ENCODE peak calls at places on chromosomes 12 and 14, in four cellular contexts. F, V, A and S are unnamed samples.

GRCh38 chr12:25840678-25841077 is 117.8 kb upstream of the RASSF8 start:
- DNase-seq in F (no peak), V (no peak), A (no peak), S (no peak)

GRCh38 chr14:91831337-91831736 is 36.0 kb downstream of the TC2N start:
- DNase-seq in F (no peak), V (no peak), A (no peak), S (no peak)

GRCh38 chr14:76930549-76930948 is 98.0 kb downstream of the IRF2BPL start:
- DNase-seq in F (no peak), V (no peak), A (no peak), S (no peak)

GRCh38 chr12:100114574-100114973 is 28.1 kb downstream of the BLTP3B start:
- DNase-seq in F (no peak), V (no peak), A (no peak), S (no peak)

GRCh38 chr14:81400202-81400678 is at the start of gene STON2:
- DNase-seq in F (no peak), V (no peak), A (no peak), S (no peak)

GRCh38 chr12:46457958-46458357 is 85.4 kb upstream of the SLC38A2 start:
- DNase-seq in F (no peak), V (no peak), A (no peak), S (no peak)

GRCh38 chr14:89201645-89202044 is 215.4 kb downstream of the FOXN3 start:
- DNase-seq in F (no peak), V (no peak), A (no peak), S (no peak)

GRCh38 chr14:68926236-68926635 is 52.9 kb downstream of the ACTN1 start:
- DNase-seq in F (peak; percentile 43), V (no peak), A (no peak), S (no peak)

GRCh38 chr12:75979181-75979580 is 52.4 kb downstream of the PHLDA1 start:
- DNase-seq in F (no peak), V (no peak), A (no peak), S (no peak)

GRCh38 chr14:73776194-73776537 is 62.0 kb upstream of the PNMA1 start:
- DNase-seq in F (no peak), V (no peak), A (peak; percentile 59), S (no peak)

GRCh38 chr12:130456375-130457199 is 118.9 kb downstream of the PIWIL1 start:
- DNase-seq in F (no peak), V (no peak), A (no peak), S (peak; percentile 68)

GRCh38 chr14:31205681-31206535 is 1.7 kb downstream of the HECTD1 start:
- DNase-seq in F (no peak), V (no peak), A (no peak), S (no peak)

GRCh38 chr12:93191956-93192355 is 185.8 kb upstream of the NUDT4 start:
- DNase-seq in F (no peak), V (no peak), A (no peak), S (no peak)

GRCh38 chr12:21815306-21816062 is 41.0 kb upstream of the KCNJ8 start:
- DNase-seq in F (no peak), V (no peak), A (no peak), S (no peak)

GRCh38 chr12:116964004-116964739 is 53.4 kb downstream of the FBXW8 start:
- DNase-seq in F (no peak), V (no peak), A (no peak), S (no peak)

GRCh38 chr14:101253948-101254347 is 307.3 kb upstream of the DIO3 start:
- DNase-seq in F (no peak), V (no peak), A (no peak), S (no peak)

GRCh38 chr12:668092-668481 is 4.8 kb upstream of the NINJ2 start:
- DNase-seq in F (peak; percentile 40), V (no peak), A (no peak), S (no peak)

GRCh38 chr14:95394981-95395737 is 75.5 kb upstream of the CLMN start:
- DNase-seq in F (no peak), V (no peak), A (peak; percentile 25), S (no peak)

GRCh38 chr12:52391618-52392002 is 6.2 kb upstream of the KRT84 start:
- DNase-seq in F (no peak), V (no peak), A (peak; percentile 89), S (peak; percentile 74)

GRCh38 chr12:33450480-33450879 is 10.9 kb upstream of the SYT10 start:
- DNase-seq in F (no peak), V (no peak), A (no peak), S (no peak)

GRCh38 chr12:19771858-19772257 is 332.6 kb downstream of the AEBP2 start:
- DNase-seq in F (peak; percentile 32), V (no peak), A (no peak), S (no peak)

GRCh38 chr12:44372259-44372658 is 503.9 kb downstream of the NELL2 start:
- DNase-seq in F (no peak), V (peak; percentile 50), A (no peak), S (no peak)

GRCh38 chr12:64351265-64351664 is 39.3 kb downstream of the C12orf56 start:
- DNase-seq in F (no peak), V (no peak), A (no peak), S (no peak)

GRCh38 chr14:54447231-54447692 is 6.1 kb upstream of the CNIH1 start:
- DNase-seq in F (no peak), V (no peak), A (no peak), S (peak; percentile 37)

GRCh38 chr12:111168009-111168786 is 200.7 kb downstream of the PHETA1 start:
- DNase-seq in F (no peak), V (no peak), A (no peak), S (no peak)

GRCh38 chr12:96448287-96448686 is 41.1 kb upstream of the CFAP54 start:
- DNase-seq in F (no peak), V (peak; percentile 78), A (no peak), S (no peak)

GRCh38 chr12:92400006-92400405 is 254.4 kb upstream of the BTG1 start:
- DNase-seq in F (no peak), V (no peak), A (no peak), S (no peak)

GRCh38 chr12:28390716-28391452 is 200.6 kb downstream of the CCDC91 start:
- DNase-seq in F (no peak), V (no peak), A (no peak), S (no peak)

GRCh38 chr12:113732916-113733315 is 233.2 kb downstream of the RBM19 start:
- DNase-seq in F (no peak), V (no peak), A (no peak), S (no peak)

GRCh38 chr14:65533736-65534404 is 121.3 kb downstream of the FUT8 start:
- DNase-seq in F (no peak), V (no peak), A (no peak), S (no peak)

GRCh38 chr14:20327005-20327869 is 5.8 kb downstream of the CCNB1IP1 start:
- DNase-seq in F (peak; percentile 77), V (peak; percentile 32), A (no peak), S (no peak)

GRCh38 chr12:95548056-95548538 is 3.2 kb downstream of the USP44 start:
- DNase-seq in F (peak; percentile 68), V (no peak), A (peak; percentile 71), S (peak; percentile 29)

GRCh38 chr14:65424531-65424930 is 12.0 kb downstream of the FUT8 start:
- DNase-seq in F (no peak), V (no peak), A (no peak), S (no peak)

GRCh38 chr12:96044017-96044985 is 8.9 kb upstream of the LTA4H start:
- DNase-seq in F (no peak), V (no peak), A (no peak), S (no peak)

GRCh38 chr14:100429537-100429936 is 106.4 kb downstream of the SLC25A47 start:
- DNase-seq in F (no peak), V (no peak), A (peak; percentile 32), S (no peak)

GRCh38 chr14:104020471-104020870 is 65.0 kb upstream of the ASPG start:
- DNase-seq in F (no peak), V (no peak), A (no peak), S (no peak)

GRCh38 chr14:21703357-21704339 is 30.0 kb upstream of the OR4E1 start:
- DNase-seq in F (no peak), V (no peak), A (no peak), S (no peak)
- TF ChIP-seq POLR2AphosphoS5 in F (no peak), V (no peak), A (no peak), S (no peak)

GRCh38 chr12:89907659-89908058 is 199.0 kb upstream of the ATP2B1 start:
- DNase-seq in F (no peak), V (no peak), A (no peak), S (no peak)

GRCh38 chr12:89909753-89910152 is 201.1 kb upstream of the ATP2B1 start:
- DNase-seq in F (no peak), V (no peak), A (no peak), S (no peak)

GRCh38 chr12:89906178-89906577 is 197.5 kb upstream of the ATP2B1 start:
- DNase-seq in F (no peak), V (no peak), A (no peak), S (no peak)

GRCh38 chr12:89901906-89902648 is 193.4 kb upstream of the ATP2B1 start:
- DNase-seq in F (no peak), V (no peak), A (no peak), S (no peak)

DNA sequence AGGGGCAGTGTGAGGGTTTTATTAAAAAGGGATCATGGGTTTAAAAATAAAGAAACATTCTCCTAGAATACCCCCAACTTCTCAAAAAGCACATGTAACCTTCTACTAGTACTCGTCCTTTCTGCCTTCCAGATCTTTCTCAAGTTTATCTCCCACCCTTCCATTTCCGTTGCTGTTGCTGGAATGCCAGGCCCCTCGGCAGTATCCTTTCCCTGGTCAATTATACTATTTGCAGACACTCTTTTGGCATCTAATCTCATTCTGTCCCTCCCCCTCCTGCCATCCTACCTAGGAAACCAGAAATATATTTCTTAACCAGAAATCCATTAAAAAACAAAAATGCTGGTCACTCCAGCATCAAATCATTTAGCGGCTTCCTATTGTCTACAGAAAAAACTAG is 198.2 kb upstream of the ATP2B1 start:
- DNase-seq in F (no peak), V (no peak), A (no peak), S (no peak)
- H3K27ac ChIP-seq in F (no peak overlapping the region), V (no peak overlapping the region), A (no peak overlapping the region), S (no peak overlapping the region)

GRCh38 chr12:70248916-70249315 is 5.7 kb downstream of the CNOT2 start:
- DNase-seq in F (no peak), V (no peak), A (no peak), S (no peak)

GRCh38 chr12:70245458-70245857 is 2.2 kb downstream of the CNOT2 start:
- DNase-seq in F (no peak), V (no peak), A (no peak), S (no peak)

GRCh38 chr12:70246580-70246979 is 3.3 kb downstream of the CNOT2 start:
- DNase-seq in F (no peak), V (no peak), A (no peak), S (no peak)

GRCh38 chr12:70249903-70250302 is 6.7 kb downstream of the CNOT2 start:
- DNase-seq in F (no peak), V (no peak), A (no peak), S (no peak)

DNA sequence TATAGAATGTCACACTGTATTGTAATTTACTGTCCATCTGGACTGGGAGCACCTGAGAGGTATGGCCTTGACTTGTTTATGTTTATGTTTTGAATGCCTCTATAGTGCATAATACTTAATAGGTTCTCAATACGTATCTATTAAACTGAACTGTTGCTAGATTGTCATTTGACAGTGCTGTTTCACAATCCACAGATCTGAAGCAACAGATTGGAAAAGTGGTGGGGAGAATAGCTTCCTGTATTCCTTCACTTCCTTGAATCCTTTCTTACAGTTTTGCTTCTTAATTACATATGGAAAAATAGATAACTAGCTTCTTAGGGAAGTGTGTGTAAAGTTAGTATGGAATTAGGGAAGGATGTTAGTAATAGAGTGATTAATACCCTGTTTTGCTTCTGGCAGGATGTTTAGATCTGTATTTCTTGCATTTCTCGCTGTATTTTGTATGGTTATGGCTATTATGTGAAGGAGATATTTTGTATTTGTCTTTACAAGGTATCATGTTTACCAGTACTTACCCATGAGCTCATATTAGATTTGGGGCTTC is 4.5 kb downstream of the CNOT2 start:
- DNase-seq in F (no peak), V (no peak), A (no peak), S (no peak)
- H3K4me1 ChIP-seq in F (peaks cover 68% of the 10 kb centered on the region), V (peaks cover 37% of the 10 kb centered on the region), A (peaks cover 85% of the 10 kb centered on the region), S (peaks cover 84% of the 10 kb centered on the region)

GRCh38 chr14:52950898-52951729 is at the start of gene FERMT2:
- DNase-seq in F (peak; percentile 95), V (no peak), A (peak; percentile 96), S (peak; percentile 86)
- TF ChIP-seq POLR2AphosphoS5 in F (peak; percentile 71), V (no peak), A (peak; percentile 94), S (peak; percentile 69)